ENCODE peak calls at places on chromosomes 3 and 15, in seven cellular contexts. K, G, Y, S, P, A and J are unnamed samples.

GRCh38 chr15:66894986-66895780 is 170.2 kb upstream of the SMAD3 start:
- DNase-seq in K (no peak), Y (peak; percentile 30), S (no peak), A (no peak), P (no peak), G (no peak), J (no peak)

GRCh38 chr3:171873561-171873960 is 30.4 kb downstream of the TMEM212 start:
- DNase-seq in A (no peak), K (no peak), P (no peak), S (peak; percentile 74), G (no peak), Y (peak; percentile 60), J (no peak)

GRCh38 chr3:13288732-13289718 is 131.1 kb downstream of the NUP210 start:
- DNase-seq in Y (no peak), A (no peak), G (no peak), K (no peak), P (no peak), S (no peak), J (no peak)

GRCh38 chr3:25386686-25387271 is 41.3 kb upstream of the RARB start:
- DNase-seq in K (no peak), Y (no peak), G (no peak), S (peak; percentile 20), A (no peak), P (no peak), J (no peak)

GRCh38 chr3:46464326-46465195 is at the start of gene LTF:
- DNase-seq in S (no peak), A (no peak), G (no peak), P (no peak), K (no peak), Y (no peak), J (no peak)

GRCh38 chr3:42098171-42098570 is 7.0 kb downstream of the TRAK1 start:
- DNase-seq in P (no peak), A (no peak), Y (no peak), S (no peak), G (no peak), K (no peak), J (no peak)

GRCh38 chr15:38029741-38030140 is 95.3 kb downstream of the TMCO5A start:
- DNase-seq in P (no peak), K (no peak), Y (no peak), G (no peak), A (no peak), S (no peak), J (no peak)

GRCh38 chr15:77614251-77614806 is 18.4 kb downstream of the LINGO1 start:
- DNase-seq in Y (no peak), G (no peak), P (no peak), K (no peak), A (no peak), S (no peak), J (no peak)

GRCh38 chr3:156834435-156834834 is 8.3 kb downstream of the LEKR1 start:
- DNase-seq in K (no peak), P (no peak), Y (no peak), A (no peak), S (no peak), G (no peak), J (no peak)

GRCh38 chr3:46669191-46669999 is 24.1 kb downstream of the ALS2CL start:
- DNase-seq in A (no peak), S (no peak), P (no peak), G (no peak), K (no peak), Y (no peak), J (no peak)

GRCh38 chr3:53109822-53110771 is 20.1 kb downstream of the RFT1 start:
- DNase-seq in S (peak; percentile 78), P (peak; percentile 47), Y (peak; percentile 46), G (peak; percentile 44), K (peak; percentile 53), A (peak; percentile 56), J (peak; percentile 68)

GRCh38 chr3:150464684-150465083 is 56.6 kb downstream of the TSC22D2 start:
- DNase-seq in P (no peak), Y (no peak), K (no peak), G (no peak), S (no peak), A (no peak), J (no peak)

GRCh38 chr15:99174989-99175388 is 70.1 kb downstream of the SYNM start:
- DNase-seq in P (no peak), K (no peak), S (no peak), A (no peak), Y (no peak), G (no peak), J (no peak)

GRCh38 chr15:34239151-34239761 is 14.4 kb downstream of the EMC4 start:
- DNase-seq in Y (peak; percentile 22), P (no peak), A (no peak), G (peak; percentile 32), S (peak; percentile 58), K (no peak), J (no peak)

GRCh38 chr3:40691598-40691905 is 166.8 kb downstream of the ZNF621 start:
- DNase-seq in P (no peak), Y (no peak), S (no peak), K (no peak), A (peak; percentile 8), G (no peak), J (no peak)

GRCh38 chr15:34812369-34812768 is 17.0 kb upstream of the ACTC1 start:
- DNase-seq in S (no peak), G (no peak), P (no peak), A (no peak), K (no peak), Y (no peak), J (no peak)

GRCh38 chr3:44318929-44319328 is 19.6 kb upstream of the TCAIM start:
- DNase-seq in K (peak; percentile 32), A (no peak), P (no peak), Y (no peak), G (no peak), S (no peak), J (no peak)

GRCh38 chr3:97245201-97245910 is 431.0 kb downstream of the EPHA6 start:
- DNase-seq in G (no peak), S (no peak), P (no peak), Y (no peak), A (no peak), K (no peak), J (no peak)